ENCODE peak calls at places on chromosomes 13 and 19, in five cellular contexts. G is IMR-90, N is neuronal stem cell, B is H1, C is mesenchymal stem cell. E is an unnamed sample.

GRCh38 chr19:55078996-55079395 is 3.3 kb downstream of the EPS8L1 start:
- DNase-seq in C (no peak), G (no peak), N (no peak), B (no peak), E (no peak)

GRCh38 chr13:82292334-82292733 is 1589.9 kb downstream of the SLITRK1 start:
- DNase-seq in G (no peak), N (no peak), B (no peak), C (no peak), E (no peak)

GRCh38 chr13:95188128-95188527 is 113.1 kb downstream of the ABCC4 start:
- DNase-seq in B (no peak), G (no peak), N (no peak), C (peak; percentile 30), E (no peak)

GRCh38 chr19:46481187-46481586 is 9.8 kb upstream of the PNMA8A start:
- DNase-seq in N (no peak), B (no peak), C (no peak), G (peak; percentile 55), E (no peak)

GRCh38 chr13:47901451-47901850 is 99.6 kb downstream of the SUCLA2 start:
- DNase-seq in B (no peak), N (no peak), G (peak; percentile 37), C (peak; percentile 20), E (no peak)

GRCh38 chr13:98461525-98462240 is 115.2 kb downstream of the STK24 start:
- DNase-seq in C (no peak), G (no peak), N (no peak), B (no peak), E (no peak)

GRCh38 chr19:6292006-6292405 is 12.2 kb upstream of the MLLT1 start:
- DNase-seq in C (no peak), B (no peak), G (no peak), N (no peak), E (no peak)

GRCh38 chr19:38115264-38115802 is 108.7 kb downstream of the DPF1 start:
- DNase-seq in C (no peak), N (no peak), B (no peak), G (no peak), E (no peak)

GRCh38 chr19:1524206-1524971 is 512 bp downstream of the PLK5 start:
- DNase-seq in G (no peak), B (no peak), C (no peak), N (no peak), E (no peak)

GRCh38 chr19:15249912-15250634 is 17.8 kb upstream of the EPHX3 start:
- DNase-seq in B (no peak), N (no peak), C (peak; percentile 81), G (peak; percentile 95), E (no peak)

GRCh38 chr13:44755872-44756271 is 179.7 kb upstream of the TSC22D1 start:
- DNase-seq in N (no peak), G (peak; percentile 56), B (no peak), C (peak; percentile 28), E (no peak)

GRCh38 chr13:49499889-49500660 is 4.3 kb downstream of the PHF11 start:
- DNase-seq in C (peak; percentile 93), B (no peak), N (no peak), G (peak; percentile 90), E (no peak)

GRCh38 chr19:15869873-15870272 is 28.0 kb downstream of the CYP4F2 start:
- DNase-seq in B (no peak), N (no peak), C (no peak), G (no peak), E (no peak)

GRCh38 chr19:9782282-9782681 is 13.7 kb upstream of the ZNF846 start:
- DNase-seq in B (no peak), C (no peak), G (no peak), N (no peak), E (no peak)

GRCh38 chr19:48633148-48634035 is 3.8 kb downstream of the DBP start:
- DNase-seq in G (no peak), B (no peak), C (no peak), N (no peak), E (no peak)

GRCh38 chr19:3672993-3673392 is 27.3 kb downstream of the PIP5K1C start:
- DNase-seq in B (no peak), N (no peak), G (no peak), C (no peak), E (no peak)

GRCh38 chr13:99341969-99342722 is 34.9 kb upstream of the GPR183 start:
- DNase-seq in B (no peak), C (no peak), N (no peak), G (no peak), E (no peak)

GRCh38 chr13:42992585-42993122 is 613 bp upstream of the EPSTI1 start:
- DNase-seq in G (no peak), N (no peak), C (no peak), B (no peak), E (no peak)

GRCh38 chr13:45769072-45769471 is 67.0 kb downstream of the CBY2 start:
- DNase-seq in B (no peak), C (peak; percentile 6), G (no peak), N (no peak), E (no peak)

GRCh38 chr13:75764251-75764650 is 128.1 kb downstream of the LMO7 start:
- DNase-seq in G (no peak), N (no peak), C (no peak), B (no peak), E (no peak)

GRCh38 chr13:20867408-20867807 is 35.1 kb downstream of the XPO4 start:
- DNase-seq in G (no peak), B (no peak), N (no peak), C (no peak), E (no peak)

GRCh38 chr19:40625406-40626120 is 24.4 kb downstream of the LTBP4 start:
- DNase-seq in N (no peak), G (no peak), C (no peak), B (no peak), E (no peak)

GRCh38 chr13:82654851-82655517 is 1227.3 kb downstream of the SLITRK1 start:
- DNase-seq in B (no peak), C (no peak), N (no peak), G (peak; percentile 82), E (no peak)

GRCh38 chr19:7933828-7934725 is 8.1 kb upstream of the CTXN1 start:
- DNase-seq in B (no peak), C (no peak), G (no peak), N (no peak), E (no peak)

GRCh38 chr13:61162636-61163035 is 253.0 kb downstream of the PCDH20 start:
- DNase-seq in B (no peak), G (no peak), C (no peak), N (no peak), E (no peak)

GRCh38 chr19:6318772-6319171 is 14.6 kb downstream of the ACER1 start:
- DNase-seq in G (peak; percentile 10), N (no peak), C (no peak), B (no peak), E (no peak)

GRCh38 chr19:37655689-37656491 is 625 bp upstream of the ZFP30 start:
- DNase-seq in B (no peak), N (peak; percentile 89), G (peak; percentile 68), C (peak; percentile 86), E (peak; percentile 88)

GRCh38 chr13:113041293-113041690 is 64.3 kb upstream of the F7 start:
- DNase-seq in B (no peak), C (no peak), N (no peak), G (no peak), E (no peak)

GRCh38 chr19:42360787-42361544 is 29.1 kb downstream of the CNFN start:
- DNase-seq in N (peak; percentile 29), C (no peak), B (no peak), G (no peak), E (peak; percentile 85)

GRCh38 chr19:35911790-35912189 is 3.7 kb upstream of the TYROBP start:
- DNase-seq in G (peak; percentile 38), N (no peak), B (no peak), C (no peak), E (no peak)

GRCh38 chr19:39246951-39247669 is 1.5 kb downstream of the IFNL4 start:
- DNase-seq in B (no peak), G (no peak), N (no peak), C (no peak), E (peak; percentile 86)

GRCh38 chr19:6362351-6362801 is 1.0 kb downstream of the CLPP start:
- DNase-seq in G (no peak), C (peak; percentile 12), N (no peak), B (no peak), E (no peak)

GRCh38 chr13:100550433-100550832 is 38.2 kb downstream of the GGACT start:
- DNase-seq in B (no peak), G (peak; percentile 15), N (no peak), C (peak; percentile 69), E (no peak)

GRCh38 chr13:26112843-26113242 is 61.0 kb upstream of the SHISA2 start:
- DNase-seq in B (no peak), G (peak; percentile 10), N (no peak), C (no peak), E (no peak)

GRCh38 chr13:100234006-100234405 is 145.1 kb downstream of the PCCA start:
- DNase-seq in N (peak; percentile 24), G (no peak), B (no peak), C (no peak), E (no peak)

GRCh38 chr19:1247747-1248453 is 483 bp upstream of the MIDN start:
- DNase-seq in N (no peak), B (no peak), C (peak; percentile 88), G (peak; percentile 70), E (peak; percentile 75)

GRCh38 chr13:70188567-70188966 is 80.3 kb upstream of the KLHL1 start:
- DNase-seq in N (no peak), B (no peak), C (no peak), G (no peak), E (no peak)

DNA sequence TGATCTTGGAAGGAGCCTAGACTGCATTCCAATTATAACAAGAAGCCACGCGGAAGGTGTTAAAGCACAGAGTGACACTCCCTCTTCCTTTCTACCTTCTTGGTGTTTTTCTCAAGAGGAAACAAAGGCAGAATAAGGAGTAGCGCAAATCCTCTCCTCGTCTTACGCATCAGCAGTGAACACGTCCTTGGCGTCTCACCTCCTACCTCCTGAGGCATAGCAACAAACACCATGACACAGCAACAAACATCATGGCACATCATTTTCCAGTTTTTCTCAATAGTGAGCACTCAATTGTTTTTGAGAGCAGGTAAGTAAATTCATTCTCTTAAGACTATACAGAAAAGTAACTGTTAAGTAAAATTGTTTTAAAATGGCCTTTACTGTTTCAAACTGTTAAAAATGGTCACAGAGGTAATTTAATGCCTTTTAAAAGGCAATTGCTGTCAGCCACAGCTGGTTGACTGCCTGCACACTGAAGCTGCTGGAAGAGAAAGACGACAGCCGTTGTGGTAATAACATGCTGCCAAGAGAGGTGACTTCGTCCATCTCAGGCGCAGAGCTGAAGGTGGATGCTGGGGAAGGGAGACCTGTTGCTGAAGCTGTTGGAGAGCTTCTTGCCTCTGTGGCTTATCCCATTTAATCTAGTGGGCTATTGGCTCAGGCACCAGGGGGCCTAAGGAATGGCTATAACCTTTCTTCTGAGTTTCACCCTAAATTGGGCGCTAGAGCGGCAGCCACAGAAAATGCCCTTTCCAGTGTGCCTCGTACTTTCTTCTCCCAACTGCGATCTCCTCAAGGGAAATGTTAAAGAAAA is 703.7 kb downstream of the UQCRFS1 start:
- DNase-seq in G (no peak), C (no peak), N (no peak), B (no peak), E (no peak)
- H3K9me3 ChIP-seq in G (peaks cover 23% of the 10 kb centered on the region), C (no peaks in the 10 kb centered on the region), N (no peaks in the 10 kb centered on the region), B (no peaks in the 10 kb centered on the region), E (no peaks in the 10 kb centered on the region)

GRCh38 chr19:2634228-2634951 is 68.1 kb downstream of the GNG7 start:
- DNase-seq in C (no peak), G (no peak), N (no peak), B (no peak), E (no peak)
- H2AK5ac ChIP-seq in C (no peak overlapping the region), G (no peak overlapping the region), N (no peak overlapping the region), B (no peak overlapping the region), E (no peak overlapping the region)

GRCh38 chr13:19863323-19864017 is at the start of gene ZMYM5:
- DNase-seq in C (peak; percentile 99), G (peak; percentile 99), B (peak; percentile 96), N (peak; percentile 98), E (peak; percentile 99)
- H3K9me3 ChIP-seq in C (no peaks in the 10 kb centered on the region), G (no peaks in the 10 kb centered on the region), B (no peaks in the 10 kb centered on the region), N (peaks cover 5% of the 10 kb centered on the region), E (no peaks in the 10 kb centered on the region)

GRCh38 chr13:110549795-110550160 is 11.7 kb downstream of the RAB20 start:
- DNase-seq in C (no peak), N (no peak), G (no peak), B (no peak), E (no peak)
- H2AK5ac ChIP-seq in C (no peak overlapping the region), N (no peak overlapping the region), G (no peak overlapping the region), B (no peak overlapping the region), E (no peak overlapping the region)